ENCODE peak calls at places on chromosome 20, in four cellular contexts. One of them, this sample, is unnamed.

GRCh38 chr20:8583209-8584106 is 451.4 kb downstream of the PLCB1 start:
- DNase-seq in IMR-90: peak
- DNase-seq in GM04503: no peak
- DNase-seq in NAMALWA: no peak
- DNase-seq in this sample: no peak

GRCh38 chr20:40932436-40932835 is 96.2 kb upstream of the TOP1 start:
- DNase-seq in NAMALWA: no peak
- DNase-seq in GM04503: no peak
- DNase-seq in IMR-90: no peak
- DNase-seq in this sample: peak

GRCh38 chr20:33685328-33686007 is 717 bp downstream of the E2F1 start:
- DNase-seq in NAMALWA: peak
- DNase-seq in IMR-90: no peak
- DNase-seq in GM04503: no peak
- DNase-seq in this sample: no peak

GRCh38 chr20:59024111-59024530 is 4.9 kb downstream of the TUBB1 start:
- DNase-seq in GM04503: no peak
- DNase-seq in IMR-90: no peak
- DNase-seq in NAMALWA: no peak
- DNase-seq in this sample: no peak

GRCh38 chr20:51661609-51662178 is 106.5 kb downstream of the ATP9A start:
- DNase-seq in NAMALWA: no peak
- DNase-seq in GM04503: peak
- DNase-seq in IMR-90: peak
- DNase-seq in this sample: no peak

GRCh38 chr20:16407251-16408067 is 165.8 kb downstream of the KIF16B start:
- DNase-seq in IMR-90: peak
- DNase-seq in GM04503: no peak
- DNase-seq in NAMALWA: no peak
- DNase-seq in this sample: peak

GRCh38 chr20:56798634-56799033 is 169.5 kb downstream of the TFAP2C start:
- DNase-seq in IMR-90: no peak
- DNase-seq in GM04503: no peak
- DNase-seq in NAMALWA: no peak
- DNase-seq in this sample: no peak

GRCh38 chr20:48486065-48486464 is 341.7 kb downstream of the PREX1 start:
- DNase-seq in NAMALWA: no peak
- DNase-seq in IMR-90: no peak
- DNase-seq in GM04503: no peak
- DNase-seq in this sample: no peak

GRCh38 chr20:59007758-59008511 is 881 bp upstream of the CTSZ start:
- DNase-seq in NAMALWA: peak
- DNase-seq in GM04503: no peak
- DNase-seq in IMR-90: no peak
- DNase-seq in this sample: no peak

GRCh38 chr20:58236612-58237317 is 8.3 kb upstream of the ANKRD60 start:
- DNase-seq in IMR-90: peak
- DNase-seq in GM04503: no peak
- DNase-seq in NAMALWA: peak
- DNase-seq in this sample: peak

GRCh38 chr20:9723501-9723900 is 115.4 kb downstream of the PAK5 start:
- DNase-seq in IMR-90: no peak
- DNase-seq in GM04503: no peak
- DNase-seq in NAMALWA: no peak
- DNase-seq in this sample: no peak

GRCh38 chr20:62043131-62043914 is 22.4 kb downstream of the TAF4 start:
- DNase-seq in NAMALWA: no peak
- DNase-seq in GM04503: no peak
- DNase-seq in IMR-90: peak
- DNase-seq in this sample: no peak

GRCh38 chr20:14569631-14570030 is 232.2 kb upstream of the FLRT3 start:
- DNase-seq in IMR-90: no peak
- DNase-seq in NAMALWA: no peak
- DNase-seq in GM04503: no peak
- DNase-seq in this sample: no peak

GRCh38 chr20:22374066-22374465 is 210.3 kb downstream of the FOXA2 start:
- DNase-seq in NAMALWA: no peak
- DNase-seq in IMR-90: no peak
- DNase-seq in GM04503: no peak
- DNase-seq in this sample: no peak

GRCh38 chr20:63381781-63382431 is 20.8 kb upstream of the CHRNA4 start:
- DNase-seq in GM04503: no peak
- DNase-seq in IMR-90: no peak
- DNase-seq in NAMALWA: no peak
- DNase-seq in this sample: no peak

GRCh38 chr20:8602389-8603116 is 466.3 kb upstream of the PLCB4 start:
- DNase-seq in IMR-90: peak
- DNase-seq in GM04503: no peak
- DNase-seq in NAMALWA: peak
- DNase-seq in this sample: no peak

GRCh38 chr20:58103961-58104360 is 124.5 kb downstream of the ANKRD60 start:
- DNase-seq in NAMALWA: no peak
- DNase-seq in GM04503: no peak
- DNase-seq in IMR-90: no peak
- DNase-seq in this sample: peak

GRCh38 chr20:48398506-48399449 is 429.0 kb downstream of the PREX1 start:
- DNase-seq in IMR-90: no peak
- DNase-seq in NAMALWA: peak
- DNase-seq in GM04503: no peak
- DNase-seq in this sample: no peak

GRCh38 chr20:2101057-2101934 is at the start of gene STK35:
- DNase-seq in IMR-90: no peak
- DNase-seq in NAMALWA: no peak
- DNase-seq in GM04503: no peak
- DNase-seq in this sample: no peak

GRCh38 chr20:1427457-1428054 is 34.7 kb upstream of the FKBP1A start:
- DNase-seq in IMR-90: peak
- DNase-seq in NAMALWA: no peak
- DNase-seq in GM04503: no peak
- DNase-seq in this sample: peak

GRCh38 chr20:2244993-2245392 is 50.8 kb upstream of the TGM3 start:
- DNase-seq in GM04503: no peak
- DNase-seq in IMR-90: no peak
- DNase-seq in NAMALWA: no peak
- DNase-seq in this sample: no peak

GRCh38 chr20:59525500-59526241 is 78.7 kb upstream of the PHACTR3 start:
- DNase-seq in NAMALWA: peak
- DNase-seq in GM04503: no peak
- DNase-seq in IMR-90: peak
- DNase-seq in this sample: no peak

GRCh38 chr20:26207237-26207966 is 510.7 kb upstream of the ZNF337 start:
- DNase-seq in IMR-90: no peak
- DNase-seq in NAMALWA: no peak
- DNase-seq in GM04503: no peak
- DNase-seq in this sample: no peak

GRCh38 chr20:1533059-1533458 is 24.4 kb downstream of the SIRPD start:
- DNase-seq in GM04503: no peak
- DNase-seq in NAMALWA: no peak
- DNase-seq in IMR-90: no peak
- DNase-seq in this sample: peak

GRCh38 chr20:55947701-55948100 is 57.6 kb downstream of the CBLN4 start:
- DNase-seq in IMR-90: no peak
- DNase-seq in GM04503: no peak
- DNase-seq in NAMALWA: no peak
- DNase-seq in this sample: no peak

GRCh38 chr20:35166242-35166830 is 5.5 kb upstream of the PROCR start:
- DNase-seq in IMR-90: no peak
- DNase-seq in GM04503: no peak
- DNase-seq in NAMALWA: no peak
- DNase-seq in this sample: no peak

GRCh38 chr20:39800548-39800947 is 838.4 kb downstream of the DHX35 start:
- DNase-seq in NAMALWA: no peak
- DNase-seq in IMR-90: peak
- DNase-seq in GM04503: peak
- DNase-seq in this sample: no peak

GRCh38 chr20:25147716-25148115 is 47.8 kb upstream of the ENTPD6 start:
- DNase-seq in IMR-90: no peak
- DNase-seq in NAMALWA: no peak
- DNase-seq in GM04503: no peak
- DNase-seq in this sample: no peak

GRCh38 chr20:57716202-57716601 is 6.4 kb upstream of the PMEPA1 start:
- DNase-seq in GM04503: peak
- DNase-seq in IMR-90: peak
- DNase-seq in NAMALWA: no peak
- DNase-seq in this sample: no peak

GRCh38 chr20:775679-776135 is 7.4 kb upstream of the SLC52A3 start:
- DNase-seq in IMR-90: no peak
- DNase-seq in NAMALWA: no peak
- DNase-seq in GM04503: no peak
- DNase-seq in this sample: no peak

GRCh38 chr20:52493177-52493711 is 301.7 kb upstream of the ZFP64 start:
- DNase-seq in IMR-90: peak
- DNase-seq in GM04503: no peak
- DNase-seq in NAMALWA: no peak
- DNase-seq in this sample: no peak

GRCh38 chr20:8400461-8400860 is 268.4 kb downstream of the PLCB1 start:
- DNase-seq in GM04503: no peak
- DNase-seq in NAMALWA: no peak
- DNase-seq in IMR-90: no peak
- DNase-seq in this sample: no peak

GRCh38 chr20:45545754-45546453 is 1.3 kb downstream of the EPPIN start:
- DNase-seq in GM04503: peak
- DNase-seq in NAMALWA: peak
- DNase-seq in IMR-90: peak
- DNase-seq in this sample: peak

This sample was measured in esophagus muscularis mucosa.